ENCODE peak calls at places on chromosomes 7 and 10, in five cellular contexts. One of them, this sample, is unnamed.

GRCh38 chr10:86269332-86269731 is 97.3 kb downstream of the GRID1 start:
- DNase-seq in activated B cell treated with CpG ODN at 0.5 μM for 24 hours: no peak
- DNase-seq in RWPE1: no peak
- DNase-seq in hepatocyte: no peak
- DNase-seq in body of pancreas: no peak
- DNase-seq in this sample: no peak

GRCh38 chr10:110168601-110169481 is 38.6 kb upstream of the MXI1 start:
- DNase-seq in hepatocyte: peak; percentile 53
- DNase-seq in RWPE1: no peak
- DNase-seq in body of pancreas: no peak
- DNase-seq in activated B cell treated with CpG ODN at 0.5 μM for 24 hours: no peak
- DNase-seq in this sample: no peak

GRCh38 chr10:31320598-31321211 is 1.7 kb downstream of the ZEB1 start:
- DNase-seq in activated B cell treated with CpG ODN at 0.5 μM for 24 hours: peak; percentile 32
- DNase-seq in body of pancreas: peak; percentile 16
- DNase-seq in RWPE1: no peak
- DNase-seq in hepatocyte: peak; percentile 43
- DNase-seq in this sample: peak; percentile 78

GRCh38 chr10:12509016-12509793 is 159.9 kb downstream of the CAMK1D start:
- DNase-seq in body of pancreas: no peak
- DNase-seq in activated B cell treated with CpG ODN at 0.5 μM for 24 hours: no peak
- DNase-seq in hepatocyte: no peak
- DNase-seq in RWPE1: no peak
- DNase-seq in this sample: no peak

GRCh38 chr7:80288175-80289122 is 153.8 kb downstream of the GNAI1 start:
- DNase-seq in body of pancreas: no peak
- DNase-seq in hepatocyte: no peak
- DNase-seq in activated B cell treated with CpG ODN at 0.5 μM for 24 hours: no peak
- DNase-seq in RWPE1: no peak
- DNase-seq in this sample: no peak

GRCh38 chr10:61815505-61815904 is 86.0 kb upstream of the ARID5B start:
- DNase-seq in hepatocyte: no peak
- DNase-seq in body of pancreas: no peak
- DNase-seq in activated B cell treated with CpG ODN at 0.5 μM for 24 hours: no peak
- DNase-seq in RWPE1: no peak
- DNase-seq in this sample: no peak

GRCh38 chr7:144761493-144761892 is 74.4 kb downstream of the TPK1 start:
- DNase-seq in activated B cell treated with CpG ODN at 0.5 μM for 24 hours: no peak
- DNase-seq in hepatocyte: no peak
- DNase-seq in RWPE1: no peak
- DNase-seq in body of pancreas: no peak
- DNase-seq in this sample: no peak

GRCh38 chr10:30368065-30368718 is 19.1 kb upstream of the MTPAP start:
- DNase-seq in body of pancreas: no peak
- DNase-seq in RWPE1: no peak
- DNase-seq in hepatocyte: no peak
- DNase-seq in activated B cell treated with CpG ODN at 0.5 μM for 24 hours: no peak
- DNase-seq in this sample: no peak

GRCh38 chr10:96765406-96766240 is 45.3 kb upstream of the PIK3AP1 start:
- DNase-seq in RWPE1: peak; percentile 68
- DNase-seq in activated B cell treated with CpG ODN at 0.5 μM for 24 hours: peak; percentile 64
- DNase-seq in body of pancreas: peak; percentile 75
- DNase-seq in hepatocyte: peak; percentile 83
- DNase-seq in this sample: peak; percentile 46

GRCh38 chr10:73931767-73932624 is 21.1 kb downstream of the PLAU start:
- DNase-seq in body of pancreas: peak; percentile 74
- DNase-seq in activated B cell treated with CpG ODN at 0.5 μM for 24 hours: no peak
- DNase-seq in hepatocyte: peak; percentile 70
- DNase-seq in RWPE1: peak; percentile 99
- DNase-seq in this sample: peak; percentile 75

DNA sequence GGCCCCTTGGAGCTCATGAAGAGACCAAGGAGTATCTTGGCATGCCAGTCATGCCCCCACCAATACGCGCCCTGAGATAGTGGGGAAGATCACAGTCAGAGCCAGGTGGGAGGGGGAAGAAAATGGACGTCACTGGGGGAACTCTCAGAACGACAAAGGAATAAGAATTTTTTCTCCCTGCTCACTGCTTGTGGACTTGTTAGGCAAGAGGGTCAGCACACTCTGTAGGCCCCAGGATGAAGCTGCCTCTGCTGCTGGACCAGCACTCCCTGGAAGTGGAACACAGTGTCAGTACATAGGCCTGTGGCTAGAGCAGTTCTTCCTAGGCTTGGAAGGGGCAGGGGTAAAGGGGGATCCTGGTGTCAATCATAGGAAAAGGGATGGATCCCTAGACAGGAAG is 46.5 kb downstream of the DRGX start:
- DNase-seq in hepatocyte: no peak
- DNase-seq in body of pancreas: no peak
- DNase-seq in RWPE1: no peak
- DNase-seq in activated B cell treated with CpG ODN at 0.5 μM for 24 hours: no peak
- DNase-seq in this sample: no peak
- TF ChIP-seq CTCF in hepatocyte: no peak
- TF ChIP-seq CTCF in body of pancreas: no peak
- TF ChIP-seq CTCF in RWPE1: no peak
- TF ChIP-seq CTCF in activated B cell treated with CpG ODN at 0.5 μM for 24 hours: no peak
- TF ChIP-seq CTCF in this sample: no peak

GRCh38 chr10:45444022-45444421 is 70.0 kb downstream of the ALOX5 start:
- DNase-seq in activated B cell treated with CpG ODN at 0.5 μM for 24 hours: no peak
- DNase-seq in RWPE1: no peak
- DNase-seq in hepatocyte: no peak
- DNase-seq in body of pancreas: no peak
- DNase-seq in this sample: no peak

GRCh38 chr10:45443101-45444009 is 69.3 kb downstream of the ALOX5 start:
- DNase-seq in body of pancreas: no peak
- DNase-seq in activated B cell treated with CpG ODN at 0.5 μM for 24 hours: no peak
- DNase-seq in RWPE1: no peak
- DNase-seq in hepatocyte: no peak
- DNase-seq in this sample: no peak

GRCh38 chr10:45442251-45442650 is 68.2 kb downstream of the ALOX5 start:
- DNase-seq in body of pancreas: no peak
- DNase-seq in activated B cell treated with CpG ODN at 0.5 μM for 24 hours: no peak
- DNase-seq in RWPE1: no peak
- DNase-seq in hepatocyte: no peak
- DNase-seq in this sample: no peak

GRCh38 chr10:45441791-45442190 is 67.8 kb downstream of the ALOX5 start:
- DNase-seq in hepatocyte: no peak
- DNase-seq in activated B cell treated with CpG ODN at 0.5 μM for 24 hours: no peak
- DNase-seq in RWPE1: no peak
- DNase-seq in body of pancreas: no peak
- DNase-seq in this sample: no peak

GRCh38 chr10:45442670-45443069 is 68.7 kb downstream of the ALOX5 start:
- DNase-seq in body of pancreas: no peak
- DNase-seq in hepatocyte: no peak
- DNase-seq in activated B cell treated with CpG ODN at 0.5 μM for 24 hours: no peak
- DNase-seq in RWPE1: no peak
- DNase-seq in this sample: no peak
- TF ChIP-seq CTCF in body of pancreas: no peak
- TF ChIP-seq CTCF in hepatocyte: no peak
- TF ChIP-seq CTCF in activated B cell treated with CpG ODN at 0.5 μM for 24 hours: no peak
- TF ChIP-seq CTCF in RWPE1: no peak
- TF ChIP-seq CTCF in this sample: no peak

GRCh38 chr10:103960103-103960502 is 6.8 kb upstream of the SLK start:
- DNase-seq in body of pancreas: no peak
- DNase-seq in activated B cell treated with CpG ODN at 0.5 μM for 24 hours: no peak
- DNase-seq in RWPE1: no peak
- DNase-seq in hepatocyte: no peak
- DNase-seq in this sample: no peak
- TF ChIP-seq CTCF in body of pancreas: no peak
- TF ChIP-seq CTCF in activated B cell treated with CpG ODN at 0.5 μM for 24 hours: no peak
- TF ChIP-seq CTCF in RWPE1: no peak
- TF ChIP-seq CTCF in hepatocyte: no peak
- TF ChIP-seq CTCF in this sample: no peak

GRCh38 chr7:56033671-56034432 is 17.4 kb downstream of the PSPH start:
- DNase-seq in hepatocyte: peak; percentile 87
- DNase-seq in RWPE1: peak; percentile 67
- DNase-seq in activated B cell treated with CpG ODN at 0.5 μM for 24 hours: peak; percentile 66
- DNase-seq in body of pancreas: peak; percentile 46
- DNase-seq in this sample: peak; percentile 89
- TF ChIP-seq CTCF in hepatocyte: peak; percentile 27
- TF ChIP-seq CTCF in RWPE1: no peak
- TF ChIP-seq CTCF in activated B cell treated with CpG ODN at 0.5 μM for 24 hours: no peak
- TF ChIP-seq CTCF in body of pancreas: no peak
- TF ChIP-seq CTCF in this sample: peak; percentile 44

DNA sequence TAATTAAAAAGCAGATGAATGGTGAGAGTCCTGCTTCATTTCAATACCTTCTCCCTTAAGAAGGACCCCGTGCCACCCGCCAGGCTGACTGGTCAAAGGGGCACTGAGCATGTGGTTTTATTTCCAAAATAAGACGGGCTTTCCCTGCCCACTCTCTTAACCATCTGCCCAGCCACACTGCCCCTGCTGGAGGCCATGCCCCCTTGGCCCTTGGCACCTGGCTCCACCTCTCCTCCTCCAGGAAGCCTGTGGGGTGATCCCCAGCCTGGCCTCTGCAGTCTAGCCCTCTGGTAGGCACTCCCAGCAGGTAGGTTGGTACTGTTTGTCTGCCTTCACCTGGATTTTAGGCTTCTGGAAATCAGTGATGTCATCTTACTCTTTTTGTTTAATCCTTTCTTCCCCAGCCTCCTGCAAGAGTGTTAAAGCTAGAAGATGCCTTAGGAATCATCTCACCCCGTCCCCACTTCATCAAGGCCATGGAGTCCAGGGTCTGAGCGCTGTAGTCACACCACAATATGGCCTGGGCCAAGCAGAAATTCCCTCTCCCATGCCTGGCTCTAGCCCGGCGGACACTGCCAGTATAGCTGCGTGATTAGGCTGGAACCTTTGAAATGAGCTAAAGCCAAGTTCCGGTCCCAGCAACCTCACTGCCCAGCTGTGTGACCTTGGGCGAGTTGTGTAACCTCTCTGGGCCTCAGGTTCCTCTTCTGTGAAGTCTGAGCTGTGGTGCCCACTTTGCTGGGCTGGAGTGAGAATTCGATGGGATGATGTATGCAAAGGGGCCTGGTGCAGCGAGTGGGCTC is 118.2 kb downstream of the ZMIZ1 start:
- DNase-seq in body of pancreas: no peak
- DNase-seq in activated B cell treated with CpG ODN at 0.5 μM for 24 hours: no peak
- DNase-seq in RWPE1: no peak
- DNase-seq in hepatocyte: no peak
- DNase-seq in this sample: no peak
- TF ChIP-seq CTCF in body of pancreas: no peak
- TF ChIP-seq CTCF in activated B cell treated with CpG ODN at 0.5 μM for 24 hours: no peak
- TF ChIP-seq CTCF in RWPE1: no peak
- TF ChIP-seq CTCF in hepatocyte: no peak
- TF ChIP-seq CTCF in this sample: no peak

GRCh38 chr10:93221171-93221496 is 147.4 kb downstream of the CYP26A1 start:
- DNase-seq in RWPE1: no peak
- DNase-seq in body of pancreas: no peak
- DNase-seq in activated B cell treated with CpG ODN at 0.5 μM for 24 hours: no peak
- DNase-seq in hepatocyte: no peak
- DNase-seq in this sample: no peak

GRCh38 chr10:93219347-93219746 is 145.7 kb downstream of the CYP26A1 start:
- DNase-seq in body of pancreas: no peak
- DNase-seq in activated B cell treated with CpG ODN at 0.5 μM for 24 hours: no peak
- DNase-seq in hepatocyte: no peak
- DNase-seq in RWPE1: no peak
- DNase-seq in this sample: no peak

GRCh38 chr10:93222211-93222754 is 148.6 kb downstream of the CYP26A1 start:
- DNase-seq in activated B cell treated with CpG ODN at 0.5 μM for 24 hours: no peak
- DNase-seq in hepatocyte: no peak
- DNase-seq in RWPE1: no peak
- DNase-seq in body of pancreas: no peak
- DNase-seq in this sample: no peak

GRCh38 chr10:93221521-93221920 is 147.8 kb downstream of the CYP26A1 start:
- DNase-seq in hepatocyte: no peak
- DNase-seq in activated B cell treated with CpG ODN at 0.5 μM for 24 hours: no peak
- DNase-seq in body of pancreas: no peak
- DNase-seq in RWPE1: no peak
- DNase-seq in this sample: no peak

DNA sequence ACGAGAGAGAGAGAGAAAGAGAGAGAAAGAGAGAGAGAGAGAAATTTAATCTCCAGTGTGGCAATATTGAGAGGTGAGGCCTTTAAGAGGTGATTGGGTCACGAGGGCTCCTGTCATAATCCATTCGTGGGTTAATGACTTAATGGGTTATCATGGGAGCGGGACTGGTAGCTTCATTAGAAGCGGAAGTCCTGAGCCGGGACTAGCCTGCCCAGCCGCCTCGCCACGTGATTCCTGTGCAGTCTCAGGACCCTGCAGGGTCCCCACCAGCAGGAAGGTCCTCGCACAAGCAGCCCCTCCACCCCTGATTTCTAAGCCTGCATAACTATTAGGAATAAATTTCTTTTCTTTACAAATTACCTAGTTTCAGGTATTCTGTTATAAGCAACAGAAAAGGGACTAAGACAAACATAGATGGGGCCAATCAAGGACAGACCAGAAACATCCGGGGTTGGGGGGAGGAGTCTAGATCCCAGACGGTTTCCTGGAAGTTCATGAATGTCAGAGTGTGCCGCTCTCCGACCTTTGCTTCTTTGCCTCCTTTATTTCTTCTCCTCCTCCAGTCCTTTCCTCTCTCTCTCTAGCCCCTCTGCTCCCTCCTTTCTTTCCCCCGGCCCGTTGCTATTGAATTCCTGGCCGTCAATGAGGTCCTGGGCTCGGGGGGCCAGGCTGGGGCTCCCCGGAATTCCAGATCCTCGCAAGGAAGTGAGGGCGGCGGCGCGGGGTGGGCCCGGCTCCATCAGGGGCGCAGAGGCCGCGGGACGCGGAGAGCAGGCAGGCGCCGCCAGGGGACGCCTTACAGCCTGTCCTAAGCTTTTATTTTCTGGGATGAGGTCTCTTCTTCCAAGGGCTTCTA is 146.8 kb downstream of the CYP26A1 start:
- DNase-seq in body of pancreas: no peak
- DNase-seq in hepatocyte: no peak
- DNase-seq in activated B cell treated with CpG ODN at 0.5 μM for 24 hours: no peak
- DNase-seq in RWPE1: no peak
- DNase-seq in this sample: no peak
- TF ChIP-seq CTCF in body of pancreas: no peak
- TF ChIP-seq CTCF in hepatocyte: no peak
- TF ChIP-seq CTCF in activated B cell treated with CpG ODN at 0.5 μM for 24 hours: no peak
- TF ChIP-seq CTCF in RWPE1: no peak
- TF ChIP-seq CTCF in this sample: no peak

DNA sequence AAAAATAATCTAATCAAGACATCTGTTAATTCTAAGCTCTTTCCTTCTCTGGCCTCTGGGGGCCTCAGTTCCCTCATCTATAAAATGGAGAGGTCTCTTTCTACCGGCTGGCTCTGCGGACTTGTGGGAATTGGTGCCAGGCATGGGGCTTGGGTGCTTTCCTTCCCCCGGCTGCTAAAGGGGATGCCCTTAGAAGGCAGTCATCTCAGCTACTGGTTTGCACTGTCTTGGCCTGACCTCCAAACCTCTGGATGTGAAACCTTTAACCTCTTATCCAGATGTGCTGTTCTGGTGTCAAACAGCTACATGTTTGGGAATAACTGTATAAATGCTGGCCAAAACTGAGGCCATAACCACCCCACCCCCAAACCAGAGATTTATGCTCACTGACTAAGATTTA is 320.0 kb downstream of the RPS24 start:
- DNase-seq in activated B cell treated with CpG ODN at 0.5 μM for 24 hours: no peak
- DNase-seq in body of pancreas: no peak
- DNase-seq in hepatocyte: no peak
- DNase-seq in RWPE1: no peak
- DNase-seq in this sample: no peak
- TF ChIP-seq CTCF in activated B cell treated with CpG ODN at 0.5 μM for 24 hours: no peak
- TF ChIP-seq CTCF in body of pancreas: no peak
- TF ChIP-seq CTCF in hepatocyte: no peak
- TF ChIP-seq CTCF in RWPE1: no peak
- TF ChIP-seq CTCF in this sample: no peak

GRCh38 chr7:13282377-13282980 is 595.0 kb downstream of the ARL4A start:
- DNase-seq in activated B cell treated with CpG ODN at 0.5 μM for 24 hours: no peak
- DNase-seq in RWPE1: no peak
- DNase-seq in body of pancreas: no peak
- DNase-seq in hepatocyte: peak; percentile 38
- DNase-seq in this sample: no peak
- TF ChIP-seq CTCF in activated B cell treated with CpG ODN at 0.5 μM for 24 hours: no peak
- TF ChIP-seq CTCF in RWPE1: peak; percentile 46
- TF ChIP-seq CTCF in body of pancreas: no peak
- TF ChIP-seq CTCF in hepatocyte: peak; percentile 79
- TF ChIP-seq CTCF in this sample: no peak

This sample was measured in GM06990.